ENCODE peak calls at places on chromosomes 4 and X, in eight cellular contexts. G is NCI-H1092 treated with DMSO at 0.1 percent for 48 hours; P is fibroblast of the aortic adventitia; Y is CD4-positive, alpha-beta T cell; S is ovary; J is left cardiac atrium; V is stimulated activated naive CD4-positive, alpha-beta T cell; I is anterior cingulate cortex. X is an unnamed sample.

GRCh38 chrX:19655032-19655431 is 139.7 kb upstream of the MAP3K15 start:
- DNase-seq in J (no peak), P (no peak), S (no peak), V (no peak), Y (no peak), I (no peak), G (no peak), X (no peak)

GRCh38 chr4:141352775-141353544 is 132.3 kb downstream of the ZNF330 start:
- DNase-seq in V (no peak), P (peak), S (no peak), G (no peak), Y (no peak), I (no peak), J (no peak), X (no peak)

GRCh38 chr4:88759039-88759631 is 61.5 kb upstream of the NAP1L5 start:
- DNase-seq in Y (no peak), V (no peak), I (no peak), P (peak), J (no peak), S (no peak), G (peak), X (no peak)

GRCh38 chr4:74418063-74418670 is 26.8 kb upstream of the AREG start:
- DNase-seq in V (no peak), G (no peak), J (no peak), I (no peak), S (no peak), P (peak), Y (no peak), X (no peak)

GRCh38 chr4:153788064-153788418 is 842 bp downstream of the SFRP2 start:
- DNase-seq in S (no peak), V (no peak), P (no peak), Y (no peak), J (no peak), G (no peak), I (no peak), X (no peak)

GRCh38 chr4:186725422-186726149 is 1.9 kb upstream of the FAT1 start:
- DNase-seq in P (peak), S (peak), J (peak), G (peak), I (peak), V (no peak), Y (no peak), X (no peak)

GRCh38 chr4:113049421-113050355 is at the start of gene ANK2:
- DNase-seq in G (peak), S (peak), J (peak), V (no peak), I (peak), Y (no peak), P (peak), X (no peak)

GRCh38 chrX:119292445-119292844 is 56.4 kb downstream of the PGRMC1 start:
- DNase-seq in Y (no peak), V (no peak), G (no peak), I (no peak), J (no peak), S (no peak), P (no peak), X (no peak)

GRCh38 chrX:150898343-150899190 is at the start of gene CD99L2:
- DNase-seq in S (peak), G (peak), P (peak), Y (peak), J (peak), V (peak), I (peak), X (peak)

GRCh38 chr4:168440442-168441264 is 39.6 kb downstream of the DDX60L start:
- DNase-seq in V (no peak), G (no peak), Y (no peak), I (no peak), S (no peak), J (no peak), P (peak), X (no peak)

GRCh38 chr4:82811838-82812672 is 13.5 kb upstream of the SCD5 start:
- DNase-seq in V (no peak), G (peak), Y (no peak), I (no peak), S (peak), P (no peak), J (no peak), X (no peak)

GRCh38 chr4:8316911-8317351 is 47.4 kb downstream of the HTRA3 start:
- DNase-seq in Y (no peak), I (no peak), S (no peak), G (no peak), V (no peak), P (no peak), J (peak), X (no peak)

GRCh38 chr4:113837397-113837796 is 75.9 kb upstream of the CAMK2D start:
- DNase-seq in J (no peak), I (no peak), Y (no peak), P (peak), G (no peak), S (no peak), V (no peak), X (peak)

GRCh38 chrX:6574762-6575161 is 39.8 kb upstream of the VCX3A start:
- DNase-seq in S (no peak), V (no peak), G (no peak), I (no peak), J (no peak), P (no peak), Y (no peak), X (no peak)

GRCh38 chr4:76485450-76485849 is 50.4 kb downstream of the SHROOM3 start:
- DNase-seq in S (no peak), G (peak), I (no peak), V (no peak), P (no peak), Y (no peak), J (no peak), X (no peak)

GRCh38 chr4:26028793-26029511 is 114.9 kb downstream of the SMIM20 start:
- DNase-seq in Y (peak), S (peak), G (peak), V (no peak), I (peak), J (peak), P (peak), X (no peak)

GRCh38 chrX:147741776-147742175 is 169.9 kb upstream of the FMR1 start:
- DNase-seq in I (no peak), P (no peak), Y (no peak), S (no peak), G (no peak), J (no peak), V (no peak), X (no peak)

GRCh38 chr4:122661661-122662160 is 40.8 kb upstream of the IL21 start:
- DNase-seq in Y (no peak), S (no peak), I (no peak), G (no peak), P (peak), V (no peak), J (no peak), X (no peak)

GRCh38 chrX:110004210-110004609 is 1.3 kb downstream of the TMEM164 start:
- DNase-seq in J (no peak), S (peak), G (no peak), I (no peak), V (no peak), Y (no peak), P (no peak), X (no peak)

GRCh38 chr4:185573651-185574199 is 38.4 kb upstream of the PDLIM3 start:
- DNase-seq in S (no peak), V (no peak), J (peak), I (no peak), Y (no peak), P (peak), G (no peak), X (no peak)

GRCh38 chrX:1476682-1477081 is 24.0 kb upstream of the ASMTL start:
- DNase-seq in P (no peak), Y (no peak), S (no peak), G (no peak), I (no peak), V (no peak), J (no peak), X (no peak)

GRCh38 chr4:1900624-1901023 is 29.4 kb downstream of the NSD2 start:
- DNase-seq in I (no peak), J (no peak), S (no peak), G (no peak), V (no peak), P (no peak), Y (no peak), X (no peak)

GRCh38 chrX:45434231-45434630 is 233.6 kb upstream of the DIPK2B start:
- DNase-seq in Y (no peak), J (no peak), S (no peak), I (no peak), G (no peak), P (no peak), V (no peak), X (no peak)